ENCODE peak calls at places on chromosomes 6 and 20, in four cellular contexts. One of them, this sample, is unnamed.

GRCh38 chr6:122956376-122956775 is 39.7 kb upstream of the CLVS2 start:
- DNase-seq in K562: no peak
- DNase-seq in HepG2: no peak
- DNase-seq in GM12878: no peak
- DNase-seq in this sample: no peak

GRCh38 chr6:101013612-101014195 is 132.6 kb upstream of the ASCC3 start:
- DNase-seq in GM12878: no peak
- DNase-seq in HepG2: no peak
- DNase-seq in K562: no peak
- DNase-seq in this sample: no peak

GRCh38 chr6:137013738-137014602 is 30.8 kb downstream of the IL20RA start:
- DNase-seq in HepG2: peak; percentile 18
- DNase-seq in K562: no peak
- DNase-seq in GM12878: no peak
- DNase-seq in this sample: peak; percentile 59

GRCh38 chr20:24503352-24503931 is 34.0 kb downstream of the SYNDIG1 start:
- DNase-seq in HepG2: no peak
- DNase-seq in GM12878: no peak
- DNase-seq in K562: no peak
- DNase-seq in this sample: no peak

GRCh38 chr6:111564482-111564945 is 41.2 kb downstream of the TRAF3IP2 start:
- DNase-seq in HepG2: no peak
- DNase-seq in GM12878: no peak
- DNase-seq in K562: no peak
- DNase-seq in this sample: no peak

GRCh38 chr6:18166314-18167007 is 11.2 kb downstream of the KDM1B start:
- DNase-seq in GM12878: no peak
- DNase-seq in K562: no peak
- DNase-seq in HepG2: no peak
- DNase-seq in this sample: no peak

GRCh38 chr6:26607434-26608230 is 10.9 kb downstream of the ABT1 start:
- DNase-seq in K562: peak; percentile 66
- DNase-seq in GM12878: no peak
- DNase-seq in HepG2: peak; percentile 72
- DNase-seq in this sample: peak; percentile 63

GRCh38 chr6:121236984-121237383 is 97.3 kb downstream of the TBC1D32 start:
- DNase-seq in GM12878: no peak
- DNase-seq in HepG2: no peak
- DNase-seq in K562: no peak
- DNase-seq in this sample: no peak

GRCh38 chr20:61662226-61662945 is 403.3 kb downstream of the TAF4 start:
- DNase-seq in HepG2: no peak
- DNase-seq in K562: peak; percentile 40
- DNase-seq in GM12878: no peak
- DNase-seq in this sample: peak; percentile 24

GRCh38 chr6:108263371-108263770 is 2.5 kb upstream of the SNX3 start:
- DNase-seq in HepG2: no peak
- DNase-seq in K562: no peak
- DNase-seq in GM12878: no peak
- DNase-seq in this sample: no peak

GRCh38 chr6:18634912-18635311 is 247.8 kb downstream of the RNF144B start:
- DNase-seq in K562: no peak
- DNase-seq in GM12878: no peak
- DNase-seq in HepG2: no peak
- DNase-seq in this sample: no peak

GRCh38 chr20:52985687-52986086 is 13.5 kb downstream of the TSHZ2 start:
- DNase-seq in GM12878: no peak
- DNase-seq in K562: no peak
- DNase-seq in HepG2: no peak
- DNase-seq in this sample: no peak

GRCh38 chr6:106732541-106732940 is 103.2 kb downstream of the QRSL1 start:
- DNase-seq in GM12878: no peak
- DNase-seq in HepG2: no peak
- DNase-seq in K562: no peak
- DNase-seq in this sample: no peak

GRCh38 chr20:48107560-48107959 is 322.3 kb upstream of the SULF2 start:
- DNase-seq in GM12878: no peak
- DNase-seq in HepG2: no peak
- DNase-seq in K562: no peak
- DNase-seq in this sample: no peak

GRCh38 chr6:135796884-135797283 is 54.6 kb upstream of the PDE7B start:
- DNase-seq in HepG2: no peak
- DNase-seq in GM12878: no peak
- DNase-seq in K562: no peak
- DNase-seq in this sample: no peak

GRCh38 chr20:35617397-35618031 is 1.9 kb downstream of the SPAG4 start:
- DNase-seq in K562: peak; percentile 73
- DNase-seq in GM12878: peak; percentile 37
- DNase-seq in HepG2: peak; percentile 92
- DNase-seq in this sample: peak; percentile 60

GRCh38 chr20:12925214-12925755 is 83.5 kb upstream of the SPTLC3 start:
- DNase-seq in GM12878: peak; percentile 13
- DNase-seq in K562: peak; percentile 19
- DNase-seq in HepG2: peak; percentile 89
- DNase-seq in this sample: peak; percentile 80

GRCh38 chr20:41287327-41287726 is 30.2 kb downstream of the ZHX3 start:
- DNase-seq in HepG2: no peak
- DNase-seq in K562: no peak
- DNase-seq in GM12878: no peak
- DNase-seq in this sample: no peak

GRCh38 chr20:23926941-23927872 is 47.7 kb upstream of the CST5 start:
- DNase-seq in GM12878: no peak
- DNase-seq in K562: no peak
- DNase-seq in HepG2: no peak
- DNase-seq in this sample: no peak

GRCh38 chr20:35317416-35317815 is 25.2 kb upstream of the FAM83C start:
- DNase-seq in HepG2: no peak
- DNase-seq in K562: no peak
- DNase-seq in GM12878: no peak
- DNase-seq in this sample: no peak

GRCh38 chr6:87237804-87238203 is 82.4 kb downstream of the ZNF292 start:
- DNase-seq in GM12878: no peak
- DNase-seq in HepG2: peak; percentile 9
- DNase-seq in K562: peak; percentile 14
- DNase-seq in this sample: peak; percentile 14

DNA sequence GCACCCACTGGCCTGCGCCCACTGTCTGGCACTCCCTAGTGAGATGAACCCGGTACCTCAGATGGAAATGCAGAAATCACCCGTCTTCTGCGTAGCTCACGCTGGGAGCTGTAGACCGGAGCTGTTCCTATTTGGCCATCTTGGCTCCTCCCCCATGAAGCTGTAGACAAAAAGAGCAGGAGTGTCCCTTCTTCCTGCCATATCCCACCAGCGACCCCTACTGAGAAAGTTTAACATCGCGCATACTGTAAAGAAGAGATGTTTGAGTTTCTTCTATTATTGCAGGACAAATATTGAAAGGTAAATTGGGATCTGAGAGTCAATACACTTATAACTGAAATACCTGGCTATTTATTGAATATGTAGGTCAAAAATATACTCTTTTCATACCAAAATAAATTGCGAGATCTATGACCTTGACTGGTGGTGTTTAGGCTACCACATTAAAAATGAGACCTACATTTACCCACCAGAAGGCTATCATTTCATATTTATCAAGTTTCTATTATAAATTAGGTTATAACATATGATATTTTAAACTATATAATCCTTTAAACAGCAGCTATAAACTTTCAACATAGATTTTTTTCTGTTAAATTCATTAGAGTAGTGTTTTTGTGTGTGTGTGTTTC is 586.3 kb downstream of the HTR1B start:
- DNase-seq in K562: no peak
- DNase-seq in GM12878: no peak
- DNase-seq in HepG2: peak; percentile 65
- DNase-seq in this sample: peak; percentile 62
- TF ChIP-seq FOXK2 in K562: no peak
- TF ChIP-seq FOXK2 in GM12878: no peak
- TF ChIP-seq FOXK2 in HepG2: no peak
- TF ChIP-seq FOXK2 in this sample: no peak

GRCh38 chr20:50405915-50406609 is 104.1 kb upstream of the PTPN1 start:
- DNase-seq in K562: no peak
- DNase-seq in HepG2: peak; percentile 98
- DNase-seq in GM12878: no peak
- DNase-seq in this sample: no peak

GRCh38 chr20:50401587-50402343 is 108.4 kb upstream of the PTPN1 start:
- DNase-seq in K562: no peak
- DNase-seq in GM12878: no peak
- DNase-seq in HepG2: no peak
- DNase-seq in this sample: no peak

GRCh38 chr20:50404419-50405234 is 105.6 kb upstream of the PTPN1 start:
- DNase-seq in GM12878: no peak
- DNase-seq in HepG2: no peak
- DNase-seq in K562: no peak
- DNase-seq in this sample: no peak

GRCh38 chr20:50405235-50405914 is 104.8 kb upstream of the PTPN1 start:
- DNase-seq in GM12878: no peak
- DNase-seq in HepG2: peak; percentile 78
- DNase-seq in K562: no peak
- DNase-seq in this sample: no peak

GRCh38 chr20:50403565-50404418 is 106.4 kb upstream of the PTPN1 start:
- DNase-seq in GM12878: no peak
- DNase-seq in K562: no peak
- DNase-seq in HepG2: no peak
- DNase-seq in this sample: no peak
- TF ChIP-seq BHLHE40 in GM12878: no peak
- TF ChIP-seq BHLHE40 in K562: no peak
- TF ChIP-seq BHLHE40 in HepG2: no peak
- TF ChIP-seq BHLHE40 in this sample: no peak

GRCh38 chr6:79544299-79544927 is 7.2 kb upstream of the LCA5 start:
- DNase-seq in K562: no peak
- DNase-seq in HepG2: no peak
- DNase-seq in GM12878: peak; percentile 44
- DNase-seq in this sample: no peak
- TF ChIP-seq FOXK2 in K562: no peak
- TF ChIP-seq FOXK2 in HepG2: no peak
- TF ChIP-seq FOXK2 in GM12878: no peak
- TF ChIP-seq FOXK2 in this sample: no peak

GRCh38 chr6:42010185-42010872 is 40.0 kb upstream of the TAF8 start:
- DNase-seq in K562: peak; percentile 74
- DNase-seq in GM12878: no peak
- DNase-seq in HepG2: no peak
- DNase-seq in this sample: no peak
- TF ChIP-seq BHLHE40 in K562: no peak
- TF ChIP-seq BHLHE40 in GM12878: no peak
- TF ChIP-seq BHLHE40 in HepG2: no peak
- TF ChIP-seq BHLHE40 in this sample: no peak

DNA sequence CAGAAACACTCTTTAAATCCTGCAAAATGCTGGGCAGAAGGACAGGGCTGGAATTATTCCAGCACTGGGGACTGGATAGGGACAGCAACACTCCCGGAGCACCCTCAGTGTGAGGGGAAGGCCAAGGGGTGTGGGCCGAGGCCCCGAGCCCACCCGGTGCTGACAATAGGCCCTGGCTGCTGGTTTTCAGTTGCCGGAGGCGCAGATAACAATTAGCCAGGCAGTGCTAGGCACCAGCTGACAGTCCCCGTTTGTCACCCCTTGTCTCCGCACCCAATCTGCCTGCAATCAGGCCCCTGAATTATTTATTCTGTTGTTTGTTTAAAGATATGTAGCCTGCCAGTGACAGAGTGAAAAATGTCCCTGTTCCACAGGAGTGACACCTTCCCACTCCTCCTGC is 120.0 kb downstream of the GRM4 start:
- DNase-seq in HepG2: no peak
- DNase-seq in K562: no peak
- DNase-seq in GM12878: no peak
- DNase-seq in this sample: no peak
- TF ChIP-seq FOXK2 in HepG2: no peak
- TF ChIP-seq FOXK2 in K562: no peak
- TF ChIP-seq FOXK2 in GM12878: no peak
- TF ChIP-seq FOXK2 in this sample: no peak

DNA sequence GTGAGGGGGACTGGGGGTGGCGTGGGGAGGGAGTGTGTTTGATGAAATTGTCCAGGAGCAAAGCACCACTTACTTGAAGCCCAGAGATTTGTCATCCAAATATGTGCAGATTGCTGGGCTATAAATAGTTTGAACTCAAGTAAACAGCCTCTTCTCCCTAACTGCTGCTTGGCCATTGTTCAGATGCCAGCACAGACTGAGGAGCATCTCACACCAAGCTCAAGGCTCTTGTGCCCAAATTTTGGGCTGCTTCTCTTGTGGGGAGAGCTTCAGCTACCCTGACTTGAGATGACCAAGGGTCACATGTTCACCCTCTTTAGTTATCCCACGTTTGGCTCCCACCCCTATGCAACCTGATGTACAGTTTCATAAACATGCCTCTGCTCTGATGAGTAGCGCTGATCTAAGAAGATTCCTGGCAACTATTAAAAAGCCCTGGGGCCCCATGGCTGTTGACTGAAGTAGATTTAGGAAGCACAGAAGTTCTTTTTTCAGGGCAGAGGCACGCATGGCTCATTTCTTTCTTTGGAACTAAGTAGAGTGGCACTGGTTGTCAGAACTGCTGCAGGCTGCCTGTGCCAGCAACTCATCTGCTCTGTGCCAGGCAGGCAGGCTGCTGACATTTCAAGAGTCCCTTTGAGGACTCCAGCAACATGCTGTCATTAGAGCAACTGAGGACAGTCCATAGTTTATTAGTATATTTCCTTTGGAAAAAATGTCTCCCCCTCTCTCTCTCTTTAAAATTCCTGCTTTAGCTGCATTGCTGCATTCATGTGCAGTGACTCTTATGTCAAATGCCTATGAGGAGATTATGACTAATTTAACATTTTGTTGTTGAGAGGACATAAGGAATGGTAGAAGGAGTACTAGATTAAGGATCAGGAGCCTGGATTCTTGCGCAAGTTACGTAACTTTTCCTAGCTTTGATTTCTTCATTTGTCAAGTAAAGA is 9.6 kb upstream of the PKIG start:
- DNase-seq in GM12878: no peak
- DNase-seq in HepG2: no peak
- DNase-seq in K562: no peak
- DNase-seq in this sample: no peak
- TF ChIP-seq BHLHE40 in GM12878: no peak
- TF ChIP-seq BHLHE40 in HepG2: no peak
- TF ChIP-seq BHLHE40 in K562: no peak
- TF ChIP-seq BHLHE40 in this sample: no peak

GRCh38 chr6:10759884-10760329 is 12.3 kb downstream of the TMEM14B start:
- DNase-seq in K562: no peak
- DNase-seq in HepG2: no peak
- DNase-seq in GM12878: no peak
- DNase-seq in this sample: no peak
- TF ChIP-seq FOXK2 in K562: no peak
- TF ChIP-seq FOXK2 in HepG2: no peak
- TF ChIP-seq FOXK2 in GM12878: no peak
- TF ChIP-seq FOXK2 in this sample: no peak